ENCODE peak calls at places on chromosomes 7 and 10, in nine cellular contexts. U is K562; M is A549; D is astrocyte of the spinal cord; R is PC-9; H is CD8-positive, alpha-beta T cell; Q is IMR-90; T is NB4; X is left lung. B is an unnamed sample.

GRCh38 chr10:88343761-88344484 is 239.2 kb downstream of the RNLS start:
- DNase-seq in T (no peak), D (no peak), X (no peak), H (no peak), U (no peak), Q (no peak), R (no peak), M (no peak), B (no peak)

GRCh38 chr7:114264029-114264428 is 150.6 kb upstream of the FOXP2 start:
- DNase-seq in D (peak; percentile 9), R (no peak), X (no peak), U (no peak), Q (peak; percentile 15), T (no peak), H (no peak), M (no peak), B (peak; percentile 23)

GRCh38 chr7:100694196-100694745 is at the start of gene GIGYF1:
- DNase-seq in M (peak; percentile 65), R (peak; percentile 70), D (peak; percentile 48), U (peak; percentile 99), Q (peak; percentile 58), T (peak; percentile 90), H (peak; percentile 72), X (peak; percentile 93), B (peak; percentile 54)

GRCh38 chr7:64463636-64464375 is 99.1 kb downstream of the ZNF680 start:
- DNase-seq in M (no peak), U (peak; percentile 65), D (peak; percentile 47), H (no peak), R (peak; percentile 71), T (no peak), Q (peak; percentile 4), X (no peak), B (peak; percentile 86)

GRCh38 chr7:149196151-149196704 is 882 bp downstream of the ZNF282 start:
- DNase-seq in Q (no peak), D (no peak), U (peak; percentile 53), T (peak; percentile 57), R (peak; percentile 9), X (no peak), H (no peak), M (peak; percentile 18), B (no peak)

GRCh38 chr10:30705625-30706149 is 76.1 kb upstream of the LYZL2 start:
- DNase-seq in Q (no peak), D (no peak), H (peak; percentile 30), T (peak; percentile 11), U (no peak), R (no peak), M (no peak), X (no peak), B (no peak)

GRCh38 chr10:115982076-115982475 is 290.9 kb downstream of the GFRA1 start:
- DNase-seq in D (no peak), Q (no peak), T (no peak), X (no peak), H (no peak), M (no peak), R (no peak), U (no peak), B (no peak)

GRCh38 chr7:131546126-131546525 is 10.3 kb downstream of the PODXL start:
- DNase-seq in X (no peak), M (peak; percentile 14), H (no peak), U (peak; percentile 62), R (peak; percentile 72), T (no peak), D (no peak), Q (no peak), B (peak; percentile 17)

GRCh38 chr10:693506-693905 is 4.0 kb upstream of the DIP2C start:
- DNase-seq in R (no peak), T (no peak), X (no peak), U (no peak), M (peak; percentile 29), Q (peak; percentile 49), H (no peak), D (no peak), B (peak; percentile 60)

GRCh38 chr7:113197274-113197673 is 78.9 kb upstream of the SMIM30 start:
- DNase-seq in H (no peak), M (no peak), Q (peak; percentile 91), D (peak; percentile 80), T (no peak), U (no peak), X (no peak), R (no peak), B (peak; percentile 79)

GRCh38 chr10:116849271-116850057 is at the start of gene ENO4:
- DNase-seq in X (peak; percentile 91), T (no peak), H (no peak), M (peak; percentile 89), D (peak; percentile 85), R (peak; percentile 81), U (no peak), Q (peak; percentile 73), B (peak; percentile 85)

GRCh38 chr10:91350651-91351081 is 59.5 kb upstream of the HECTD2 start:
- DNase-seq in H (no peak), T (no peak), U (no peak), R (no peak), X (no peak), Q (no peak), D (peak; percentile 47), M (no peak), B (peak; percentile 31)

GRCh38 chr10:132337019-132337418 is 5.0 kb downstream of the LRRC27 start:
- DNase-seq in X (no peak), T (no peak), M (no peak), Q (no peak), R (no peak), H (no peak), D (peak; percentile 35), U (no peak), B (peak; percentile 38)

GRCh38 chr10:132338876-132339275 is 6.9 kb downstream of the LRRC27 start:
- DNase-seq in R (no peak), T (no peak), D (no peak), X (no peak), Q (no peak), H (no peak), M (no peak), U (no peak), B (no peak)

GRCh38 chr10:132335189-132336063 is 3.4 kb downstream of the LRRC27 start:
- DNase-seq in X (no peak), Q (no peak), D (no peak), H (no peak), R (no peak), U (peak; percentile 80), T (peak; percentile 89), M (peak; percentile 16), B (no peak)

GRCh38 chr10:132334883-132335188 is 2.8 kb downstream of the LRRC27 start:
- DNase-seq in D (no peak), H (no peak), T (no peak), X (no peak), U (no peak), R (no peak), M (no peak), Q (no peak), B (no peak)

GRCh38 chr10:132336064-132336746 is 4.2 kb downstream of the LRRC27 start:
- DNase-seq in T (no peak), R (no peak), X (no peak), U (no peak), Q (no peak), D (no peak), H (no peak), M (no peak), B (no peak)
- H3K4me3 ChIP-seq in T (no peak overlapping the region), R (no peak overlapping the region), X (peak overlapping the region; percentile 36), U (no peak overlapping the region), Q (no peak overlapping the region), D (no peak overlapping the region), H (peak overlapping the region; percentile 51), M (no peak overlapping the region), B (peak overlapping the region; percentile 60)

DNA sequence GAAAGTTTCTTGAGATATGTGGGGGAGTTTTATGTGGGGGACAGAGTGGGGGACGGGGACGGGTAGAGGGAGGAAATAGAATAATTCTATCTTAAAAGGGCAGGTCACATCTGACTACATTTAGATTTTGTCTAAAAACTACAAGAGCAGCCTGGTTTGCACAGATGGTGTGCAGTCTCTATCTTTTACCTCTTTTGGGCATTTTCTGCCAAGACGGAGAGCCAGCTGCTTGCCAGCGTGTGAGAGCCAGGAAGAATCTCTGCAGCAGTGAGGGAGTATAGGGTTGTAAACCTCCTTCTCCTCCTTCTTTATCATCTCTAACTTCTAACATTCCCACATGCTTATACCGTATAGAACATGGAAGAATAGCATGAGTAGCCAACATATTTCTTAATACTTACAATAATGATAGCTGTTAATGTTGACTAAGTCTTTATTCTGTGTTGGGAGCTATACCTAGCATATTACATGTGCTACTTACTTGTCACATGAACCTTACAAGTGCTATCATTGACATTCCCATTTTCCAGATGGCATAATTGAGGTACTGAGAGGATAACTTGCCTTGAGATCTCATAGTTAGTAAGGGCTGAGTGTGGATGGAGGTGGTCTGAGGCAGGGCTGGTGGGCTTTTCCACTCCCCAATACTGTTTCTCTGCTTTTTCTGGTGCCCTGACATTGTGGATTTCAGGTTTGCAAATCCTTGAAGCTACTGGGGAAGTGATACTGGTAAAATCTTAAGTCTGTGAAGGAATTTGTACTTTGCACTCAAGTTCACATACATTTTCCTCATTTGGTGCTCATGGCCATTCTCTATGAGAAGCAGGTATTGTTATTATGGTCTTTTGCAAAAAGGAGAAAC is 1.1 kb downstream of the ENTPD1 start:
- DNase-seq in Q (no peak), H (no peak), M (no peak), U (no peak), T (peak; percentile 8), R (no peak), X (no peak), D (no peak), B (no peak)
- TF ChIP-seq CTCF in Q (no peak), H (no peak), M (no peak), U (no peak), T (no peak), R (no peak), X (no peak), D (no peak), B (no peak)

GRCh38 chr7:158085741-158086695 is 501.6 kb downstream of the PTPRN2 start:
- DNase-seq in Q (no peak), R (no peak), X (peak; percentile 31), T (no peak), H (no peak), U (no peak), D (no peak), M (no peak), B (no peak)

GRCh38 chr7:158084555-158084954 is 503.1 kb downstream of the PTPRN2 start:
- DNase-seq in X (peak; percentile 34), T (no peak), Q (no peak), H (no peak), D (no peak), R (no peak), M (no peak), U (no peak), B (no peak)

GRCh38 chr7:158082761-158083160 is 504.9 kb downstream of the PTPRN2 start:
- DNase-seq in R (no peak), M (no peak), T (no peak), H (no peak), D (no peak), U (no peak), Q (no peak), X (peak; percentile 53), B (no peak)

GRCh38 chr7:158080899-158081445 is 506.7 kb downstream of the PTPRN2 start:
- DNase-seq in U (no peak), M (no peak), T (no peak), H (no peak), Q (no peak), R (no peak), X (peak; percentile 34), D (no peak), B (no peak)

GRCh38 chr7:158083526-158084310 is 503.9 kb downstream of the PTPRN2 start:
- DNase-seq in X (peak; percentile 65), H (no peak), M (no peak), T (no peak), R (no peak), U (no peak), Q (no peak), D (no peak), B (no peak)
- H3K4me3 ChIP-seq in X (no peak overlapping the region), H (no peak overlapping the region), M (no peak overlapping the region), T (no peak overlapping the region), R (no peak overlapping the region), U (no peak overlapping the region), Q (no peak overlapping the region), D (no peak overlapping the region), B (no peak overlapping the region)

GRCh38 chr10:49616421-49617230 is 2.8 kb downstream of the CHAT start:
- DNase-seq in R (no peak), Q (no peak), U (peak; percentile 44), T (no peak), X (no peak), M (no peak), D (no peak), H (no peak), B (no peak)
- TF ChIP-seq CTCF in R (no peak), Q (no peak), U (peak; percentile 31), T (peak; percentile 15), X (no peak), M (no peak), D (no peak), H (no peak), B (no peak)

B was measured in choroid plexus epithelial cell.